ENCODE peak calls at places on chromosomes 1 and 21, in five cellular contexts. One of them, this sample, is unnamed.
A peak's percentile ranks its signal among the peaks of the same experiment; 100 is the strongest.

GRCh38 chr1:9505142-9505541 is 34.1 kb upstream of the SLC25A33 start:
- DNase-seq in left ventricle myocardium inferior: no peak
- DNase-seq in SJSA1: no peak
- DNase-seq in heart right ventricle: no peak
- DNase-seq in activated T-cell treated with anti-CD3 and anti-CD28 coated beads, Interleukin-2, amount 50 U/mL, for 4 hours: no peak
- DNase-seq in this sample: no peak

GRCh38 chr1:17935230-17935629 is 172.4 kb upstream of the IGSF21 start:
- DNase-seq in SJSA1: no peak
- DNase-seq in left ventricle myocardium inferior: no peak
- DNase-seq in heart right ventricle: no peak
- DNase-seq in activated T-cell treated with anti-CD3 and anti-CD28 coated beads, Interleukin-2, amount 50 U/mL, for 4 hours: no peak
- DNase-seq in this sample: no peak

GRCh38 chr1:202551683-202552082 is 158.6 kb downstream of the SYT2 start:
- DNase-seq in SJSA1: no peak
- DNase-seq in heart right ventricle: no peak
- DNase-seq in activated T-cell treated with anti-CD3 and anti-CD28 coated beads, Interleukin-2, amount 50 U/mL, for 4 hours: no peak
- DNase-seq in left ventricle myocardium inferior: no peak
- DNase-seq in this sample: no peak

GRCh38 chr1:23174383-23175110 is 5.9 kb upstream of the LUZP1 start:
- DNase-seq in SJSA1: no peak
- DNase-seq in left ventricle myocardium inferior: no peak
- DNase-seq in heart right ventricle: no peak
- DNase-seq in activated T-cell treated with anti-CD3 and anti-CD28 coated beads, Interleukin-2, amount 50 U/mL, for 4 hours: no peak
- DNase-seq in this sample: no peak

GRCh38 chr1:65339866-65340483 is 30.6 kb downstream of the DNAJC6 start:
- DNase-seq in heart right ventricle: no peak
- DNase-seq in left ventricle myocardium inferior: no peak
- DNase-seq in activated T-cell treated with anti-CD3 and anti-CD28 coated beads, Interleukin-2, amount 50 U/mL, for 4 hours: no peak
- DNase-seq in SJSA1: no peak
- DNase-seq in this sample: peak; percentile 7

GRCh38 chr1:57860931-57861600 is 437.2 kb upstream of the DAB1 start:
- DNase-seq in activated T-cell treated with anti-CD3 and anti-CD28 coated beads, Interleukin-2, amount 50 U/mL, for 4 hours: no peak
- DNase-seq in heart right ventricle: no peak
- DNase-seq in SJSA1: no peak
- DNase-seq in left ventricle myocardium inferior: no peak
- DNase-seq in this sample: no peak

GRCh38 chr1:64982134-64982533 is 15.8 kb upstream of the JAK1 start:
- DNase-seq in SJSA1: no peak
- DNase-seq in left ventricle myocardium inferior: no peak
- DNase-seq in heart right ventricle: no peak
- DNase-seq in activated T-cell treated with anti-CD3 and anti-CD28 coated beads, Interleukin-2, amount 50 U/mL, for 4 hours: no peak
- DNase-seq in this sample: peak; percentile 58

GRCh38 chr1:9618912-9619679 is 30.4 kb downstream of the TMEM201 start:
- DNase-seq in heart right ventricle: no peak
- DNase-seq in left ventricle myocardium inferior: no peak
- DNase-seq in activated T-cell treated with anti-CD3 and anti-CD28 coated beads, Interleukin-2, amount 50 U/mL, for 4 hours: no peak
- DNase-seq in SJSA1: no peak
- DNase-seq in this sample: no peak

GRCh38 chr21:30552782-30553181 is 8.3 kb downstream of the KRTAP19-7 start:
- DNase-seq in left ventricle myocardium inferior: no peak
- DNase-seq in heart right ventricle: no peak
- DNase-seq in SJSA1: no peak
- DNase-seq in activated T-cell treated with anti-CD3 and anti-CD28 coated beads, Interleukin-2, amount 50 U/mL, for 4 hours: no peak
- DNase-seq in this sample: no peak

GRCh38 chr1:96842215-96842614 is 120.6 kb downstream of the PTBP2 start:
- DNase-seq in SJSA1: no peak
- DNase-seq in heart right ventricle: no peak
- DNase-seq in left ventricle myocardium inferior: no peak
- DNase-seq in activated T-cell treated with anti-CD3 and anti-CD28 coated beads, Interleukin-2, amount 50 U/mL, for 4 hours: no peak
- DNase-seq in this sample: no peak

GRCh38 chr1:228867093-228867950 is 132.0 kb downstream of the RHOU start:
- DNase-seq in SJSA1: peak; percentile 80
- DNase-seq in left ventricle myocardium inferior: no peak
- DNase-seq in heart right ventricle: no peak
- DNase-seq in activated T-cell treated with anti-CD3 and anti-CD28 coated beads, Interleukin-2, amount 50 U/mL, for 4 hours: no peak
- DNase-seq in this sample: no peak

GRCh38 chr1:20361805-20362381 is 71.2 kb downstream of the VWA5B1 start:
- DNase-seq in SJSA1: peak; percentile 84
- DNase-seq in heart right ventricle: peak; percentile 74
- DNase-seq in activated T-cell treated with anti-CD3 and anti-CD28 coated beads, Interleukin-2, amount 50 U/mL, for 4 hours: no peak
- DNase-seq in left ventricle myocardium inferior: peak; percentile 65
- DNase-seq in this sample: peak; percentile 34

GRCh38 chr1:248622491-248623106 is 12.3 kb downstream of the OR2T11 start:
- DNase-seq in heart right ventricle: no peak
- DNase-seq in SJSA1: no peak
- DNase-seq in left ventricle myocardium inferior: no peak
- DNase-seq in activated T-cell treated with anti-CD3 and anti-CD28 coated beads, Interleukin-2, amount 50 U/mL, for 4 hours: no peak
- DNase-seq in this sample: peak; percentile 2

GRCh38 chr1:11434506-11434905 is 44.4 kb upstream of the DISP3 start:
- DNase-seq in SJSA1: no peak
- DNase-seq in heart right ventricle: no peak
- DNase-seq in activated T-cell treated with anti-CD3 and anti-CD28 coated beads, Interleukin-2, amount 50 U/mL, for 4 hours: no peak
- DNase-seq in left ventricle myocardium inferior: no peak
- DNase-seq in this sample: no peak

GRCh38 chr1:119079881-119080280 is 60.6 kb downstream of the WARS2 start:
- DNase-seq in activated T-cell treated with anti-CD3 and anti-CD28 coated beads, Interleukin-2, amount 50 U/mL, for 4 hours: no peak
- DNase-seq in SJSA1: no peak
- DNase-seq in heart right ventricle: no peak
- DNase-seq in left ventricle myocardium inferior: no peak
- DNase-seq in this sample: no peak

GRCh38 chr1:182281541-182281940 is 110.0 kb downstream of the GLUL start:
- DNase-seq in SJSA1: no peak
- DNase-seq in heart right ventricle: no peak
- DNase-seq in activated T-cell treated with anti-CD3 and anti-CD28 coated beads, Interleukin-2, amount 50 U/mL, for 4 hours: no peak
- DNase-seq in left ventricle myocardium inferior: peak; percentile 22
- DNase-seq in this sample: no peak

GRCh38 chr1:31970873-31971272 is 32.7 kb upstream of the PTP4A2 start:
- DNase-seq in SJSA1: no peak
- DNase-seq in left ventricle myocardium inferior: no peak
- DNase-seq in heart right ventricle: no peak
- DNase-seq in activated T-cell treated with anti-CD3 and anti-CD28 coated beads, Interleukin-2, amount 50 U/mL, for 4 hours: no peak
- DNase-seq in this sample: no peak

GRCh38 chr1:15764269-15764764 is 5.7 kb downstream of the FBLIM1 start:
- DNase-seq in activated T-cell treated with anti-CD3 and anti-CD28 coated beads, Interleukin-2, amount 50 U/mL, for 4 hours: no peak
- DNase-seq in heart right ventricle: no peak
- DNase-seq in left ventricle myocardium inferior: no peak
- DNase-seq in SJSA1: no peak
- DNase-seq in this sample: peak; percentile 41

GRCh38 chr1:190478193-190479007 is 736 bp upstream of the BRINP3 start:
- DNase-seq in heart right ventricle: no peak
- DNase-seq in left ventricle myocardium inferior: no peak
- DNase-seq in activated T-cell treated with anti-CD3 and anti-CD28 coated beads, Interleukin-2, amount 50 U/mL, for 4 hours: no peak
- DNase-seq in SJSA1: no peak
- DNase-seq in this sample: no peak

GRCh38 chr1:169202836-169203235 is 96.3 kb downstream of the ATP1B1 start:
- DNase-seq in activated T-cell treated with anti-CD3 and anti-CD28 coated beads, Interleukin-2, amount 50 U/mL, for 4 hours: no peak
- DNase-seq in left ventricle myocardium inferior: no peak
- DNase-seq in SJSA1: no peak
- DNase-seq in heart right ventricle: no peak
- DNase-seq in this sample: no peak

GRCh38 chr1:208129489-208129888 is 114.7 kb downstream of the PLXNA2 start:
- DNase-seq in heart right ventricle: no peak
- DNase-seq in SJSA1: no peak
- DNase-seq in activated T-cell treated with anti-CD3 and anti-CD28 coated beads, Interleukin-2, amount 50 U/mL, for 4 hours: no peak
- DNase-seq in left ventricle myocardium inferior: no peak
- DNase-seq in this sample: no peak

GRCh38 chr1:74523873-74524480 is 11.6 kb upstream of the LRRC53 start:
- DNase-seq in left ventricle myocardium inferior: no peak
- DNase-seq in SJSA1: no peak
- DNase-seq in activated T-cell treated with anti-CD3 and anti-CD28 coated beads, Interleukin-2, amount 50 U/mL, for 4 hours: no peak
- DNase-seq in heart right ventricle: no peak
- DNase-seq in this sample: no peak

GRCh38 chr1:227234998-227235405 is 83.3 kb downstream of the CDC42BPA start:
- DNase-seq in activated T-cell treated with anti-CD3 and anti-CD28 coated beads, Interleukin-2, amount 50 U/mL, for 4 hours: no peak
- DNase-seq in SJSA1: peak; percentile 56
- DNase-seq in left ventricle myocardium inferior: no peak
- DNase-seq in heart right ventricle: no peak
- DNase-seq in this sample: peak; percentile 43

GRCh38 chr1:175530981-175531380 is 212.4 kb downstream of the TNR start:
- DNase-seq in activated T-cell treated with anti-CD3 and anti-CD28 coated beads, Interleukin-2, amount 50 U/mL, for 4 hours: no peak
- DNase-seq in heart right ventricle: no peak
- DNase-seq in SJSA1: no peak
- DNase-seq in left ventricle myocardium inferior: no peak
- DNase-seq in this sample: no peak

GRCh38 chr1:89757532-89757931 is 63.3 kb upstream of the LRRC8D start:
- DNase-seq in activated T-cell treated with anti-CD3 and anti-CD28 coated beads, Interleukin-2, amount 50 U/mL, for 4 hours: no peak
- DNase-seq in SJSA1: no peak
- DNase-seq in heart right ventricle: peak; percentile 39
- DNase-seq in left ventricle myocardium inferior: peak; percentile 41
- DNase-seq in this sample: no peak

GRCh38 chr1:65149753-65150463 is 1.9 kb downstream of the AK4 start:
- DNase-seq in SJSA1: no peak
- DNase-seq in heart right ventricle: no peak
- DNase-seq in activated T-cell treated with anti-CD3 and anti-CD28 coated beads, Interleukin-2, amount 50 U/mL, for 4 hours: no peak
- DNase-seq in left ventricle myocardium inferior: no peak
- DNase-seq in this sample: no peak

GRCh38 chr1:210883821-210884220 is 250.1 kb downstream of the KCNH1 start:
- DNase-seq in left ventricle myocardium inferior: no peak
- DNase-seq in heart right ventricle: no peak
- DNase-seq in SJSA1: no peak
- DNase-seq in activated T-cell treated with anti-CD3 and anti-CD28 coated beads, Interleukin-2, amount 50 U/mL, for 4 hours: no peak
- DNase-seq in this sample: peak; percentile 45

GRCh38 chr1:21045351-21045750 is 131.3 kb downstream of the EIF4G3 start:
- DNase-seq in heart right ventricle: no peak
- DNase-seq in activated T-cell treated with anti-CD3 and anti-CD28 coated beads, Interleukin-2, amount 50 U/mL, for 4 hours: no peak
- DNase-seq in SJSA1: no peak
- DNase-seq in left ventricle myocardium inferior: no peak
- DNase-seq in this sample: no peak

GRCh38 chr1:55039342-55040082 is at the start of gene PCSK9:
- DNase-seq in heart right ventricle: no peak
- DNase-seq in SJSA1: no peak
- DNase-seq in left ventricle myocardium inferior: no peak
- DNase-seq in activated T-cell treated with anti-CD3 and anti-CD28 coated beads, Interleukin-2, amount 50 U/mL, for 4 hours: no peak
- DNase-seq in this sample: no peak

GRCh38 chr1:242828828-242829227 is 304.3 kb upstream of the PLD5 start:
- DNase-seq in activated T-cell treated with anti-CD3 and anti-CD28 coated beads, Interleukin-2, amount 50 U/mL, for 4 hours: no peak
- DNase-seq in SJSA1: no peak
- DNase-seq in left ventricle myocardium inferior: no peak
- DNase-seq in heart right ventricle: no peak
- DNase-seq in this sample: no peak

GRCh38 chr1:195376190-195376589 is 1232.0 kb downstream of the KCNT2 start:
- DNase-seq in heart right ventricle: no peak
- DNase-seq in SJSA1: no peak
- DNase-seq in activated T-cell treated with anti-CD3 and anti-CD28 coated beads, Interleukin-2, amount 50 U/mL, for 4 hours: no peak
- DNase-seq in left ventricle myocardium inferior: no peak
- DNase-seq in this sample: peak; percentile 5

GRCh38 chr1:24373044-24373443 is 40.5 kb downstream of the STPG1 start:
- DNase-seq in SJSA1: no peak
- DNase-seq in heart right ventricle: no peak
- DNase-seq in activated T-cell treated with anti-CD3 and anti-CD28 coated beads, Interleukin-2, amount 50 U/mL, for 4 hours: no peak
- DNase-seq in left ventricle myocardium inferior: no peak
- DNase-seq in this sample: no peak

GRCh38 chr1:84370831-84371394 is 27.4 kb upstream of the DNASE2B start:
- DNase-seq in SJSA1: peak; percentile 49
- DNase-seq in activated T-cell treated with anti-CD3 and anti-CD28 coated beads, Interleukin-2, amount 50 U/mL, for 4 hours: no peak
- DNase-seq in heart right ventricle: no peak
- DNase-seq in left ventricle myocardium inferior: no peak
- DNase-seq in this sample: no peak

GRCh38 chr1:19468397-19468956 is 16.9 kb downstream of the CAPZB start:
- DNase-seq in SJSA1: no peak
- DNase-seq in left ventricle myocardium inferior: no peak
- DNase-seq in activated T-cell treated with anti-CD3 and anti-CD28 coated beads, Interleukin-2, amount 50 U/mL, for 4 hours: peak; percentile 70
- DNase-seq in heart right ventricle: peak; percentile 45
- DNase-seq in this sample: peak; percentile 56

GRCh38 chr1:232722626-232723025 is 82.6 kb upstream of the MAP10 start:
- DNase-seq in heart right ventricle: no peak
- DNase-seq in activated T-cell treated with anti-CD3 and anti-CD28 coated beads, Interleukin-2, amount 50 U/mL, for 4 hours: no peak
- DNase-seq in SJSA1: no peak
- DNase-seq in left ventricle myocardium inferior: no peak
- DNase-seq in this sample: no peak

GRCh38 chr1:183287191-183287675 is 101.2 kb downstream of the LAMC2 start:
- DNase-seq in activated T-cell treated with anti-CD3 and anti-CD28 coated beads, Interleukin-2, amount 50 U/mL, for 4 hours: no peak
- DNase-seq in left ventricle myocardium inferior: peak; percentile 85
- DNase-seq in heart right ventricle: peak; percentile 74
- DNase-seq in SJSA1: no peak
- DNase-seq in this sample: no peak

GRCh38 chr1:201566933-201567801 is 28.2 kb downstream of the NAV1 start:
- DNase-seq in activated T-cell treated with anti-CD3 and anti-CD28 coated beads, Interleukin-2, amount 50 U/mL, for 4 hours: no peak
- DNase-seq in heart right ventricle: no peak
- DNase-seq in left ventricle myocardium inferior: peak; percentile 35
- DNase-seq in SJSA1: no peak
- DNase-seq in this sample: no peak

GRCh38 chr1:181087400-181087901 is 1.0 kb upstream of the IER5 start:
- DNase-seq in heart right ventricle: no peak
- DNase-seq in SJSA1: no peak
- DNase-seq in left ventricle myocardium inferior: no peak
- DNase-seq in activated T-cell treated with anti-CD3 and anti-CD28 coated beads, Interleukin-2, amount 50 U/mL, for 4 hours: no peak
- DNase-seq in this sample: no peak

GRCh38 chr1:167770127-167770526 is 48.3 kb downstream of the MPZL1 start:
- DNase-seq in activated T-cell treated with anti-CD3 and anti-CD28 coated beads, Interleukin-2, amount 50 U/mL, for 4 hours: no peak
- DNase-seq in left ventricle myocardium inferior: no peak
- DNase-seq in SJSA1: no peak
- DNase-seq in heart right ventricle: no peak
- DNase-seq in this sample: no peak

GRCh38 chr1:200040516-200041138 is 13.1 kb downstream of the NR5A2 start:
- DNase-seq in activated T-cell treated with anti-CD3 and anti-CD28 coated beads, Interleukin-2, amount 50 U/mL, for 4 hours: no peak
- DNase-seq in left ventricle myocardium inferior: no peak
- DNase-seq in SJSA1: no peak
- DNase-seq in heart right ventricle: no peak
- DNase-seq in this sample: no peak